ENCODE peak calls at places on chromosome 5, in eight cellular contexts. Q is HAP-1; C is GM06990; T is cardiac muscle cell; J is CD8-positive, alpha-beta T cell; R is neuronal stem cell; Z is mesenchymal stem cell; N is SK-N-MC. O is an unnamed sample. For H3K36me3, the result is how much of the 10 kb centered on the place peaks cover.

GRCh38 chr5:179530069-179530998 is 20.0 kb upstream of the RUFY1 start:
- DNase-seq in C (peak), R (peak), J (peak), N (no peak), Z (peak), T (peak), Q (peak), O (no peak)

GRCh38 chr5:6370580-6370979 is 7.8 kb downstream of the MED10 start:
- DNase-seq in C (no peak), R (no peak), J (no peak), Z (no peak), T (no peak), Q (no peak), N (no peak), O (no peak)

GRCh38 chr5:132263548-132264261 is 6.2 kb downstream of the PDLIM4 start:
- DNase-seq in N (no peak), Q (no peak), T (peak), Z (peak), J (no peak), C (no peak), R (no peak), O (peak)

GRCh38 chr5:62948294-62948693 is 369.7 kb downstream of the LRRC70 start:
- DNase-seq in N (no peak), T (no peak), Z (no peak), C (no peak), Q (no peak), R (no peak), J (no peak), O (no peak)

GRCh38 chr5:16552666-16553343 is 64.0 kb downstream of the RETREG1 start:
- DNase-seq in Z (peak), Q (peak), R (peak), N (peak), J (peak), C (no peak), T (peak), O (peak)

GRCh38 chr5:95284512-95285405 is at the start of gene MCTP1:
- DNase-seq in N (no peak), C (peak), Q (peak), J (no peak), R (peak), T (peak), Z (peak), O (no peak)

GRCh38 chr5:72552041-72552557 is 44.9 kb upstream of the ZNF366 start:
- DNase-seq in T (peak), R (no peak), Z (peak), J (no peak), N (no peak), Q (no peak), C (no peak), O (peak)

GRCh38 chr5:147685991-147686390 is 96.5 kb downstream of the JAKMIP2 start:
- DNase-seq in Z (peak), J (no peak), N (no peak), R (no peak), T (no peak), Q (no peak), C (no peak), O (peak)

GRCh38 chr5:143390941-143391340 is 12.5 kb downstream of the NR3C1 start:
- DNase-seq in C (no peak), Z (no peak), J (no peak), R (no peak), N (no peak), T (no peak), Q (no peak), O (no peak)

GRCh38 chr5:1420211-1421195 is 24.7 kb downstream of the SLC6A3 start:
- DNase-seq in T (peak), N (no peak), Q (no peak), J (no peak), R (no peak), C (no peak), Z (no peak), O (peak)

GRCh38 chr5:87361536-87362213 is 51.1 kb downstream of the CCNH start:
- DNase-seq in J (no peak), Q (no peak), R (no peak), Z (no peak), T (peak), C (no peak), N (peak), O (no peak)

GRCh38 chr5:124724357-124725039 is 21.9 kb downstream of the ZNF608 start:
- DNase-seq in N (no peak), Q (no peak), Z (no peak), T (no peak), J (no peak), R (no peak), C (peak), O (no peak)

DNA sequence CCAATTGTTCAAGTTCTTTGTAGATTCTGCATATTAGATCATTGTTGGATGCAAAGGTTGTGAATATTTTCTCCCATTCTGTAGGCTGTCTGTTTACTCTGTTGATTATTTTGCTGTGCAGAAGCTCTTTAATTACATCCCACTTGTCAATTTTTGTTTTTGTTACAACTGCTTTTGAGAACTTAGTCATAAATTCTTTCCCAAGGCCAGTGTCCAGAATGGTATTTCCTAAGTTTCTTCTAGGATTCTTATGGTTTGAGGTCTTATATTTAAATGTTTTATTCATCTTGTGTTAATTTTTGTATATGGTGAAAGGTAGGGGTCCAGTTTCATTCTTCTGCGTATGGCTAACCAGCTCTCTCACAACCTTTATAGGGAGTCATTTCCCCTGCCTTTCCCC is 116.5 kb downstream of the CPLANE1 start:
- DNase-seq in C (no peak), J (no peak), R (no peak), N (no peak), Q (no peak), T (no peak), Z (peak), O (no peak)
- H3K36me3 ChIP-seq in C (under half), J (under half), R (under half), N (under half), Q (under half), T (under half), Z (under half), O (under half)

DNA sequence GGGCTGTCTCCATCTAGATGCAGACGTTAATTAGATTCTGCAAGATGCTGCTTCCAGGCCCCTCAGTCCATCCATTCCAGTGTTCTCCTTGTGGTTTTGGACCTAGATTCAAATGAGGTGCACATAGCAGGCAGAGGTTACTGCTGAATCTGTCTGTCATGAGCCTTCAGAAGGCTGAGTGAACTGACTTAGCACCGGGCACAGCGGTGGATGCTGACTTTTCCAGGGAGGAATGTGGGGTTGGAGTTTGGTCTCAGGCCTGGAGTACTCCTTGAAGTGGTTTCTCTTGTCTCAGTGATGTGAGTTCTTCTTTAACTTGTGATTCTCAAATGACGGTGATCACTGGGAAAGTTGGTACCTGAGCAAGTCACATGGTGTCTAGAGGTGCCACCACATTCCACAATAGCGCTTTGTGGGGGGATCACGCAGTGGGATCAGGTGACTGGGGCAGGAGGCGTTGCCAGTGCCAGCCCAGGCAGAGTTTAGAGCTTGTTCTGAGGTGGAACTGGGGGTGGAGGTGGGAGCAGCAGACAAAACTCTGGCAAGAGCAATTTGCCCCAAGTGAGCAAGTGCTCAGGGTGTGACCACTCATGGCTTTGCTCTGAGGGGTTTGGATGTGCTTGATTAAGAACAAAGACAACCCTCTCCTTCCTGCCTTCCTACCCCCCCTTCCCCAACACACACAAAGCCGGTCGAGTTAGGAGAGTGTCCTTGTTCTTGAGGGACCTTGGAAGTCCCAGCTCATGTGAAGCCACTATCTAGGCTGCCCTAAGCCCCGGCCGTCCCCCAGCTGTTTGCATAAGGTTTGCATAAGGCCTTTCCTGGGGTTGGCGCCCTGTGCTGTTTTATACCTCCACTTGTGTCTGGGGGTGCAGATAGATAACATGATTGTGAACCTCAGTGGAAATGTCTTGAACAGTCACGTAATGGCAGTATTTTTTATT is 25.1 kb downstream of the JADE2 start:
- DNase-seq in N (no peak), T (no peak), J (peak), R (no peak), C (peak), Q (no peak), Z (no peak), O (no peak)
- H3K36me3 ChIP-seq in N (under half), T (under half), J (half or more), R (under half), C (under half), Q (under half), Z (half or more), O (under half)

DNA sequence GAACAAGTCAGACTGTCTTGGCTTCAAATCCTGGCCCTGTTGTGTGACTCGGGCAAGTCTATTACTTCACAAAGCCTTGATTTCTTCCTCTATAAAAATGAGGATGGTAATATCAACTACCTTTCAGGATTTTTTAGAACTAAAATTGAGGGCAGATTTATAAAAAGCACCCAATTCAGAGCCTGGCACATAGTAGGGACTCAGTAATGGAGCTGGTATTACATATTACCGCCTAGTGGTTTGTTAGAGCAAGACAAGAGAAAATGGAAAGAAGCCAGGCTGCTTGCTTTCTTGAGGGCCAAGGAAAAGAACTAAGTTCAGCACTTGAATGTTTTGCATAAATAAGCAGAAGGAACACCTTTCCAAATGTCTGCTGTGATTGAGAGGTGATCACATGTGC is 19.4 kb downstream of the ZNF346 start:
- DNase-seq in Z (no peak), J (no peak), N (no peak), C (no peak), T (no peak), Q (no peak), R (no peak), O (no peak)
- H3K36me3 ChIP-seq in Z (under half), J (under half), N (half or more), C (under half), T (under half), Q (half or more), R (under half), O (under half)

GRCh38 chr5:39360483-39361071 is 3.7 kb downstream of the C9 start:
- DNase-seq in T (no peak), R (no peak), J (no peak), C (peak), Q (no peak), N (no peak), Z (no peak), O (peak)
- H3K36me3 ChIP-seq in T (under half), R (under half), J (under half), C (under half), Q (under half), N (under half), Z (under half), O (under half)

DNA sequence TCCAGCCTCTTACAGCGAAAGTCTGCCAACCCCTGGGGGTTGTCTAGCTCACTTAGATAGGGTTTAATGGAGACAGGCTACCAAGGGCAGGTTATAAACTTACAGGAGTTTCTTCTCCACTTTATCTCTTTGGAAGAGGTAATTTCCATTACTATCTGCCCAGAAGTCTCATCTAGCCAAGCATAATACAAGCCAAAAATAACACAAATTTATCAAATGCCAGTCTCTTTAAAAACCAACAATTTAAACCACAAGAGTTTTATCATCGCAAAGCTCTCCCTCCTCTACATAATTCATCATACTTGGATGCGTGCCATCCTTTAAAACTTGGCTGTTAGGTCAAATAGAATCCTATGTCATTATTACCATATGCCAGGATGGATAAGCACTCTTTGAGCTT is 6.2 kb downstream of the RBM22 start:
- DNase-seq in R (no peak), C (no peak), J (no peak), Q (no peak), N (no peak), Z (no peak), T (peak), O (no peak)
- H3K36me3 ChIP-seq in R (half or more), C (under half), J (half or more), Q (half or more), N (half or more), Z (under half), T (half or more), O (under half)

GRCh38 chr5:32239385-32239784 is 65.3 kb upstream of the GOLPH3 start:
- DNase-seq in Q (no peak), C (no peak), N (no peak), R (no peak), T (no peak), Z (no peak), J (no peak), O (no peak)

GRCh38 chr5:32245742-32246141 is 67.0 kb downstream of the MTMR12 start:
- DNase-seq in C (no peak), R (no peak), Z (no peak), Q (no peak), T (no peak), N (no peak), J (no peak), O (no peak)

GRCh38 chr5:32241034-32241783 is 67.1 kb upstream of the GOLPH3 start:
- DNase-seq in C (no peak), T (no peak), N (no peak), R (no peak), Q (no peak), Z (no peak), J (no peak), O (no peak)

GRCh38 chr5:32249668-32250067 is 63.1 kb downstream of the MTMR12 start:
- DNase-seq in Z (no peak), T (no peak), Q (no peak), R (no peak), J (no peak), N (no peak), C (no peak), O (no peak)

DNA sequence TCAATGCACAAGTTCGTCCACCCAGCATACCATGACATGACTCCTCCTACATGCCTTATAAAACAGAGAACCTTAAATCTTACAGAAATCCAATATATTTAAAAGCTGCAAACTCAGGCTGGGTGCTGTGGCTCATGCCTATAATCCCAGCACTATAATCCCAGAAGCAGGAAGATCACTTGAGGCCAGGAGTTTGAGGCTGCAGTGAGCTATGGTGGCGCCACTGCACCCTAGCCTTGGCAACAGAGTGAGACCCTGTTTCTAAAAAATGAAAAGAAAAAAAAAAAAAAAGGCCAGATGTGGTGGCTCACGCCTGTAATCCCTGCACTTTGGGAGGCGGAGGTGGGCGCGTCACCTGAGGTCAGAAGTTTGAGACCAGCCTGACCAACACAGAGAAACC is 68.7 kb downstream of the MTMR12 start:
- DNase-seq in Q (no peak), Z (no peak), R (no peak), J (no peak), T (no peak), C (no peak), N (no peak), O (no peak)
- H3K36me3 ChIP-seq in Q (under half), Z (under half), R (under half), J (under half), T (under half), C (under half), N (half or more), O (under half)

GRCh38 chr5:14416709-14417108 is 164.9 kb upstream of the OTULINL start:
- DNase-seq in J (no peak), T (peak), Q (no peak), Z (no peak), R (no peak), C (no peak), N (peak), O (no peak)
- H3K36me3 ChIP-seq in J (under half), T (under half), Q (under half), Z (half or more), R (under half), C (under half), N (under half), O (under half)